ENCODE peak calls at places on chromosome 21, in five cellular contexts. A, S, G, E and F are unnamed samples.

GRCh38 chr21:32207096-32207716 is 71.6 kb downstream of the MIS18A start:
- DNase-seq in A (peak), S (no peak), G (peak), E (no peak), F (no peak)

GRCh38 chr21:44712203-44713028 is 1.0 kb upstream of the TSPEAR start:
- DNase-seq in A (no peak), S (no peak), G (peak), E (no peak), F (no peak)

GRCh38 chr21:16588433-16588860 is 858.7 kb downstream of the USP25 start:
- DNase-seq in A (peak), S (peak), G (peak), E (peak), F (peak)

GRCh38 chr21:18245493-18245967 is 897 bp downstream of the CHODL start:
- DNase-seq in A (no peak), S (peak), G (no peak), E (no peak), F (no peak)

GRCh38 chr21:25453524-25453923 is 153.8 kb downstream of the MRPL39 start:
- DNase-seq in A (no peak), S (peak), G (no peak), E (no peak), F (no peak)

GRCh38 chr21:14880922-14881321 is 183.9 kb downstream of the NRIP1 start:
- DNase-seq in A (no peak), S (peak), G (no peak), E (no peak), F (no peak)

GRCh38 chr21:44722701-44723100 is 11.3 kb upstream of the TSPEAR start:
- DNase-seq in A (no peak), S (no peak), G (peak), E (no peak), F (no peak)

GRCh38 chr21:17540530-17540929 is 27.7 kb downstream of the CXADR start:
- DNase-seq in A (no peak), S (no peak), G (no peak), E (no peak), F (no peak)

GRCh38 chr21:26844258-26845065 is 747 bp downstream of the ADAMTS1 start:
- DNase-seq in A (peak), S (peak), G (no peak), E (no peak), F (no peak)

GRCh38 chr21:45003331-45004058 is 63.7 kb downstream of the SLX9 start:
- DNase-seq in A (no peak), S (peak), G (no peak), E (no peak), F (no peak)

GRCh38 chr21:45294509-45295291 is 7.0 kb upstream of the POFUT2 start:
- DNase-seq in A (no peak), S (peak), G (peak), E (no peak), F (peak)

GRCh38 chr21:45970674-45971486 is 10.7 kb upstream of the COL6A1 start:
- DNase-seq in A (peak), S (peak), G (no peak), E (peak), F (no peak)

GRCh38 chr21:30072496-30072895 is 94.1 kb downstream of the CLDN17 start:
- DNase-seq in A (peak), S (peak), G (no peak), E (no peak), F (no peak)
- TF ChIP-seq CTCF in A (peak), S (no peak), G (peak), E (no peak), F (no peak)

GRCh38 chr21:42208801-42209490 is 10.0 kb upstream of the ABCG1 start:
- DNase-seq in A (no peak), S (no peak), G (no peak), E (no peak), F (no peak)

GRCh38 chr21:42212261-42212660 is 6.7 kb upstream of the ABCG1 start:
- DNase-seq in A (no peak), S (no peak), G (no peak), E (no peak), F (no peak)

GRCh38 chr21:42203936-42204335 is 15.0 kb upstream of the ABCG1 start:
- DNase-seq in A (no peak), S (no peak), G (no peak), E (no peak), F (no peak)

GRCh38 chr21:42209801-42210479 is 9.0 kb upstream of the ABCG1 start:
- DNase-seq in A (no peak), S (no peak), G (no peak), E (no peak), F (no peak)

DNA sequence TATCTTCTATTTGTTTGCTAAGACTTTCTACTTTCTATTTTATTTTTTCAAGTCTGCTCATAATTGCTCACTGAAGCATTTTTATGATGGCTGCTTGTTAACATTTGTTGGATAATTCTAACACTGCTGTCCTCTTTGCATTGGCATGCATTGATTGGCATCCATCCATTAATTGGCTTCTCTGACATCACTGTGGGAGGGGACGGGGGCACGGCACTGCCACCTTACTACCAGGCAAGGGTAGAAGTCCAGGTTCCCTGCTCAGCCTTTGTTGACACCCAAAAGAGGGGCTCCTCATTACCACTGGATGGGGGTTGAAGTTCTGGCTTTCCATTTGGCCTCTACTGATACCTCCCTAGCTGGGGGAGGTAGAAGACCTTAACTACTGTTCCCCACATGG is 11.5 kb upstream of the ABCG1 start:
- DNase-seq in A (no peak), S (no peak), G (no peak), E (no peak), F (no peak)
- TF ChIP-seq CTCF in A (no peak), S (no peak), G (no peak), E (no peak), F (no peak)

GRCh38 chr21:36727886-36728285 is 29.0 kb downstream of the SIM2 start:
- DNase-seq in A (no peak), S (no peak), G (peak), E (no peak), F (no peak)
- TF ChIP-seq CTCF in A (peak), S (no peak), G (no peak), E (no peak), F (no peak)

GRCh38 chr21:37563641-37564340 is 197.2 kb downstream of the DYRK1A start:
- DNase-seq in A (peak), S (peak), G (peak), E (peak), F (peak)
- TF ChIP-seq CTCF in A (peak), S (peak), G (no peak), E (peak), F (peak)

GRCh38 chr21:34632498-34632897 is 17.6 kb upstream of the RCAN1 start:
- DNase-seq in A (no peak), S (no peak), G (no peak), E (no peak), F (no peak)

GRCh38 chr21:34639250-34639649 is 24.3 kb upstream of the RCAN1 start:
- DNase-seq in A (no peak), S (no peak), G (no peak), E (no peak), F (no peak)

GRCh38 chr21:34630536-34631143 is 15.7 kb upstream of the RCAN1 start:
- DNase-seq in A (peak), S (peak), G (no peak), E (peak), F (peak)

GRCh38 chr21:34636961-34637360 is 22.0 kb upstream of the RCAN1 start:
- DNase-seq in A (no peak), S (no peak), G (no peak), E (no peak), F (no peak)

DNA sequence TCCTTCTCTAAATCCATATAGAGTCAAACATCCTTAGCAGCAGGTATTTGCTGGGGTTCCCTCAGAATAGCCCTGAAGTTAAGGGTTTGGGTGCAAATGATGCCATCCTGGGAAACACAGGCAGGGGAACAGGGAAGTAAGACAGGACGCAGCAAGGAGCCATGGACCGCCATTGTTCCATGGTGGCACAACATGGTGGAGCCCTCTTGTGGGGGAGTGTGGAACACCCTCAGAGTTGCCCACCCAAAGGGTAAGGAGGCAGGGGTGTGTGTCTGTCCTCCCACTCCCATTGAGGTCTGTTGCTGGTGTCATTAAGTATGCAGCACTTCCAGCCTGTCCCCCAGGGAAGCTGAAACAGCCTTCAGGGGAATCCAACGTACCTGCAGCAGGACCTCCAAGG is 20.4 kb upstream of the RCAN1 start:
- DNase-seq in A (peak), S (no peak), G (no peak), E (no peak), F (no peak)
- TF ChIP-seq CTCF in A (peak), S (no peak), G (peak), E (peak), F (peak)

GRCh38 chr21:35025206-35026152 is 23.6 kb downstream of the RUNX1 start:
- DNase-seq in A (no peak), S (no peak), G (no peak), E (no peak), F (no peak)

GRCh38 chr21:35026153-35026499 is 23.0 kb downstream of the RUNX1 start:
- DNase-seq in A (no peak), S (peak), G (no peak), E (no peak), F (no peak)

GRCh38 chr21:35027558-35028450 is 21.3 kb downstream of the RUNX1 start:
- DNase-seq in A (no peak), S (no peak), G (no peak), E (no peak), F (no peak)

GRCh38 chr21:35026617-35027557 is 22.2 kb downstream of the RUNX1 start:
- DNase-seq in A (no peak), S (peak), G (no peak), E (no peak), F (no peak)

DNA sequence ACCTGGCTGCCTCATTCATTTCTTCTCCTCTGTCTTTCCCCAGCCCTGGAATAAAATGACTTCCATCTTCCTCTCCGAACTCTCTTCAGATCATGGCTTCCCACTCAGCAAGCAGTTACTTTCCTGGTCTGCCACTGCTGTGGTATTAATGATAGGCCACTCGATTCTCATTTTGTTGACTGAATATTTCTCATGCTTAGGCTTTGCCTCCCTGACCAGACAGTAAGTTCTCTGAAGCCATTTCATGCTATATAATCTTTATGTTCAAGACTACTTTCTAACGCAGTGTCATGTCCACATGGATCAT is 20.7 kb downstream of the RUNX1 start:
- DNase-seq in A (no peak), S (no peak), G (no peak), E (no peak), F (no peak)
- TF ChIP-seq CTCF in A (no peak), S (no peak), G (no peak), E (no peak), F (no peak)

DNA sequence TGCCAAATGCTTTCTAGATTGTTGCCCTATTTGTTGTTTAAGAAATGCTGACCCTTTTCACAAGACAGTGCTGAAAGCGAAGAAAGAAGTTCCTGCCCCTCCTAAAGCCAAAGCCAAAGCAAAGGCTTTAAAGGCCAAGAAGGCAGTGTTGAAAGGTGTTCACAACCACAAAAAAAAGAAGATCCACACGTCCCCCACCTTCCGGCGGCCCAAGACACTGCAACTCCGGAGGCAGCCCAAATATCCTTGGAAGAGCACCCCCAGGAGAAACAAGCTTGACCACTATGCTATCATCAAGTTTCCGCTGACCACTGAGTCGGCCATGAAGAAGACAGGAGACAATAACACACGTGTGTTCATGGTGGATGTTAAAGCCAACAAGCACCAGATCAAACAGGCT is 55.7 kb downstream of the PSMG1 start:
- DNase-seq in A (no peak), S (no peak), G (no peak), E (no peak), F (no peak)
- TF ChIP-seq CTCF in A (no peak), S (no peak), G (no peak), E (no peak), F (no peak)

GRCh38 chr21:21232320-21232719 is 234.1 kb downstream of the NCAM2 start:
- DNase-seq in A (peak), S (peak), G (no peak), E (no peak), F (peak)
- TF ChIP-seq CTCF in A (peak), S (peak), G (peak), E (no peak), F (peak)